ENCODE peak calls at places on chromosomes 2 and 18, in four cellular contexts. P is sigmoid colon, Y is right lobe of liver, E is upper lobe of left lung. X is an unnamed sample.

GRCh38 chr18:49015886-49016647 is 65.3 kb upstream of the SMAD7 start:
- DNase-seq in E (no peak), Y (peak), P (peak), X (peak)

GRCh38 chr2:234873828-234874173 is 78.0 kb upstream of the SH3BP4 start:
- DNase-seq in Y (no peak), E (no peak), P (peak), X (no peak)

GRCh38 chr2:2331905-2332280 is 818 bp upstream of the MYT1L start:
- DNase-seq in Y (no peak), E (no peak), P (no peak), X (no peak)

GRCh38 chr2:146541896-146542295 is 1302.9 kb upstream of the ACVR2A start:
- DNase-seq in P (no peak), E (no peak), Y (no peak), X (no peak)

GRCh38 chr2:147464737-147465437 is 379.9 kb upstream of the ACVR2A start:
- DNase-seq in P (no peak), Y (no peak), E (no peak), X (no peak)

GRCh38 chr2:160194946-160195345 is 5.1 kb downstream of the ITGB6 start:
- DNase-seq in Y (no peak), P (no peak), E (no peak), X (no peak)

GRCh38 chr2:156695020-156695419 is 258.8 kb downstream of the GPD2 start:
- DNase-seq in P (no peak), Y (no peak), E (no peak), X (no peak)

GRCh38 chr2:74925361-74925786 is 33.1 kb upstream of the POLE4 start:
- DNase-seq in E (no peak), P (no peak), Y (no peak), X (no peak)

GRCh38 chr2:226478121-226478809 is 321.4 kb downstream of the IRS1 start:
- DNase-seq in P (peak), Y (peak), E (no peak), X (peak)

GRCh38 chr2:131092409-131093065 is 723 bp downstream of the FAM168B start:
- DNase-seq in Y (peak), E (no peak), P (no peak), X (no peak)

GRCh38 chr2:13351068-13351467 is 634.3 kb downstream of the TRIB2 start:
- DNase-seq in Y (no peak), P (no peak), E (no peak), X (no peak)
- TF ChIP-seq CTCF in Y (no peak), P (no peak), E (no peak), X (no peak)

DNA sequence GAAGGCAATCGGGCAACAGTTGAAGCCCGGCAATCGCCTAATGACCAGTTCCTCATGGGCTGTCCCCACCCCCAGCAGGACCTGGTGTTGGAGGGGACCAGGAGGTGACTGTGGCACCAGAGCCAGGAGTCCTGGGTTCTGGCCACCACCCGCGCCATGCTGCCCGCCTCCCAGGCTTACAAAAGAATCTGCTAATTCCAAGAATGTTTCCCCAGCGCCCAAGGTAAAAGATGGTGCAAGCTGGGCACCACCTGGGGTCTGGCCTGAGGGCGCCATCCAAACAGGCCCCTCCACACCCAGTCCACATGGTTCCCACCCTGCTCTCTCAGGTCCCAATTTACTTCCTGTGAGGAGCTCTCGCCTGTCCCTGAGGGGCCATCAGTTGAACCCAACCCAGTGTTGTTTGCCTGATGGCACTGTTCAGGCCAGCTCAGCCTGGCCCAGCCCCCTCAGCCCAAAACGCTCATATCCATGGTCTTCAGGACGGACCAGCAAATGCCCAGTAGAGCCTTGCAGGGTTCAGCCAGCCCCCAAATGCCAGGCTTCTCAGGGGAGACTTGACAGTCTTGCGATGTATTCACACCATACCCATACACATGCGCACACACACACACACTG is 5.1 kb downstream of the SDC1 start:
- DNase-seq in P (no peak), Y (peak), E (no peak), X (no peak)
- H3K4me3 ChIP-seq in P (no peak), Y (peak), E (no peak), X (no peak)

GRCh38 chr2:20599861-20600461 is 50.9 kb downstream of the HS1BP3 start:
- DNase-seq in E (peak), Y (peak), P (peak), X (peak)

GRCh38 chr2:20596193-20596972 is 54.5 kb downstream of the HS1BP3 start:
- DNase-seq in E (peak), Y (peak), P (no peak), X (peak)

GRCh38 chr2:20596973-20597867 is 53.7 kb downstream of the HS1BP3 start:
- DNase-seq in Y (peak), E (peak), P (peak), X (peak)

GRCh38 chr2:20599001-20599600 is 51.8 kb downstream of the HS1BP3 start:
- DNase-seq in Y (peak), P (peak), E (peak), X (peak)

DNA sequence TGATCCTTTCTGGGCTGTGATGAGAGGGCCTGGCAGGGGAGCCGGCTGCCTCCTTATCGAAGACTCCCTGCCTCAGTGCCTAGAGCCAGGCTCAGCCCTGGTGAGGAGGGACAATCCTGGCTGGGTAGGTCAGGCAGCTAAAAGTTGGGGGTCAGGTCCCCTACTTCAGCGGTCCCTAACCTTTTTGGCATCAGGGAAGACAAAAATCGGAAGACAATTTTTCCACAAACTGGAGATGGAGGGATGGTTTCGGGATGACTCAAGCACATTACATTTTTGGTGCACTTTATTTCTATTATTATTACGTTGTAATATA is 53.1 kb downstream of the HS1BP3 start:
- DNase-seq in P (peak), E (peak), Y (peak), X (peak)
- H3K27ac ChIP-seq in P (peak), E (peak), Y (peak), X (peak)

DNA sequence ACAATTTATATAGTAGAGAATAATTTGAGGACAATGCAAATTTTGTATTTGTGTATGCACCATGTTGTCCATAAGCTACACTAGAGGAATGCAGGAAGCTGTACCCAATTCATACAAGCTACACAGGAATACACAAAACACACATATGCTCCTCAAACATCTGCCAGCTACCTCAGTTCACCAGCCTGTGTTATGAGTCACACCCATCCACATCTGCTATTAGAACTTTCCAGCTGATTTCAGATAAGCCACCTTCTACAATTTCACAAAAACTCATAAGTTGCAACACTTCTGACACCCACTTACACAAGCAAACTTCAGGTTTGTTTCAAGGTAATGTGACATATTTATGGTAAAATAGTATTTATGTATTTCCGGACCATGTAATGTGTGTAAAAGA is 438.9 kb downstream of the SATB2 start:
- DNase-seq in E (no peak), P (no peak), Y (no peak), X (no peak)
- TF ChIP-seq CTCF in E (no peak), P (no peak), Y (no peak), X (no peak)

GRCh38 chr2:169822785-169823392 is 1.8 kb downstream of the METTL5 start:
- DNase-seq in P (no peak), Y (no peak), E (no peak), X (no peak)
- H3K4me3 ChIP-seq in P (no peak), Y (no peak), E (no peak), X (peak)

GRCh38 chr2:128563348-128563687 is 244.7 kb upstream of the HS6ST1 start:
- DNase-seq in E (peak), Y (peak), P (peak), X (peak)

GRCh38 chr2:128564131-128564530 is 245.5 kb upstream of the HS6ST1 start:
- DNase-seq in Y (peak), E (no peak), P (no peak), X (no peak)

GRCh38 chr2:128560718-128561117 is 242.1 kb upstream of the HS6ST1 start:
- DNase-seq in Y (no peak), P (no peak), E (no peak), X (no peak)

GRCh38 chr2:128564551-128564950 is 245.9 kb upstream of the HS6ST1 start:
- DNase-seq in E (no peak), P (no peak), Y (peak), X (no peak)

DNA sequence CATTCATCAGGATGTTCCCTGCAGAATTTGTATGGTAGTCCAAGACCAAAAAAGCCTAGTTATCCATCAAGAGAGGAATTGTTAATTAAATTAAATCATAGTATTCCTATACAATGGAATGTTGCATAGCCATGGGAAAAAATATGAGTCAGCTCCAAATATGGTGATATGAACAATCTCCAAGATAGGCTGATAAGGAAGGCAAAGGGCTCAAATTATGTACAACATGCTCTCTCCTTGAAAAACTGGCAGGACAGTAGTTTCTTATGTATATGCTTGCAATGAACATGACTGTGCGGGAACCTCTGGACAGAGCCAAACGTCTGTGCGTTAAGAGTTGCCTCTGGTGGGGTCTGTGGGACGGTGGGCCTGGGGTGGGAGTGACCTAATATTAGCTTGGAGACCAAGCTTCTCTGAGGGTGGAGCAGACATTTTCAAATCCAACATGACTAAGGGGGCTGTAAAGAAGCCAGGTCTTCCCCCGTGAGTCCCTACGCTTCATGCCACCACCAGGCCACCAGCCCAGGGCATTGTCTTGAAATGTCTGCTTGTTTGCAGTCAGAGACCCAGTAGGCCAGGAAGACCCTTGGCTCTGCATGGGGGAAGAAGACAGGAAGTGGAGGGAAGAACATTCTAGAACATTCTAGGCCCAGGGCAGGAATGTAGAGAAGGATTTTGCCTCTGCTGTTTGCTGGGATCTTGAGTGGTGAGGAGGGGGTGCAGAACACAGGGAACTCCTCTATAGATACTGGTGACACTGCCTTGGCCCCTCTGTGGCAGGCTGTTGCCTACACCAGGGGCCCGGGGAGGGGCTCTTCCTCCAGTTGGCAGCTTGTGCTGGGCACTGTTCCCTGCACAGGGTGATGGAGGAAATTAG is 244.0 kb upstream of the HS6ST1 start:
- DNase-seq in Y (peak), E (no peak), P (no peak), X (no peak)
- H3K27ac ChIP-seq in Y (no peak), E (no peak), P (no peak), X (peak)

GRCh38 chr18:12703714-12704113 is 872 bp downstream of the PSMG2 start:
- DNase-seq in Y (no peak), E (no peak), P (no peak), X (no peak)

GRCh38 chr18:12699747-12700146 is 2.8 kb downstream of the CEP76 start:
- DNase-seq in P (no peak), Y (no peak), E (no peak), X (no peak)

GRCh38 chr18:12701161-12701560 is 1.4 kb downstream of the CEP76 start:
- DNase-seq in P (no peak), E (no peak), Y (no peak), X (no peak)

GRCh38 chr18:12702221-12703095 is at the start of the genes CEP76 and PSMG2:
- DNase-seq in Y (peak), P (peak), E (peak), X (peak)

GRCh38 chr18:12703096-12703567 is 290 bp downstream of the PSMG2 start:
- DNase-seq in E (no peak), P (no peak), Y (no peak), X (no peak)
- TF ChIP-seq CTCF in E (no peak), P (no peak), Y (no peak), X (no peak)

DNA sequence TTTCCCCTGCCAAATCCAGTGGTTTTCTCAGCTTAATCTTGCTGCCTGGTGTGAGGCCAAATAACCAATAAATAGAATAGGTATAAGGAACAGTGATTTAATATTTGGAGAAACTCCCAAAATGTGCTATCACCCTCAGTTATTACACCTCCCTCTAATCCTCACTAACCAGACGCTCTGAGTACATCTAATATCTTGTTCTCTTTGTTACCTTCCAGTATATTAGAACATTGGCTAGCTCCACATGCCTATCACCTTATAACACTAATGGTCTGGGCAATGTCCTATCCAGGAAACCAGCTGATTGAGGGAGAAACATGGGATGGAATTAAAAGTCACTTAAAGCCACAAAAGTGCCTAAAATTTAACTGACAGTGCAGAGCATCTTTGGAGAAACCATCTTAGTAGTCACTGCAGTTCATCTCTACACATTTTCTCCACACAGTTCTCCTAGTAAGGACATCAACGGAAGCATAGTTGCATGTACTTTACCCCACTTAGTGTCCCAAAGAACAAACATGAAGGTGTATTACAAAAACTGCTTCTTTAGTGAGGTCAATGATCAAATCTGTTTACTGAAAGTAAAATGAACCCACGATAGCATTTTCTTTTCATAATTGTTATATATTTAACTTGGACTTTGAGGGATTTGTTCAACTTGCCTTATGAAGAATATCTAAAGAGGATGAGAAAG is 54.6 kb downstream of the MBD2 start:
- DNase-seq in E (no peak), P (no peak), Y (no peak), X (no peak)
- H3K4me3 ChIP-seq in E (no peak), P (no peak), Y (no peak), X (no peak)

DNA sequence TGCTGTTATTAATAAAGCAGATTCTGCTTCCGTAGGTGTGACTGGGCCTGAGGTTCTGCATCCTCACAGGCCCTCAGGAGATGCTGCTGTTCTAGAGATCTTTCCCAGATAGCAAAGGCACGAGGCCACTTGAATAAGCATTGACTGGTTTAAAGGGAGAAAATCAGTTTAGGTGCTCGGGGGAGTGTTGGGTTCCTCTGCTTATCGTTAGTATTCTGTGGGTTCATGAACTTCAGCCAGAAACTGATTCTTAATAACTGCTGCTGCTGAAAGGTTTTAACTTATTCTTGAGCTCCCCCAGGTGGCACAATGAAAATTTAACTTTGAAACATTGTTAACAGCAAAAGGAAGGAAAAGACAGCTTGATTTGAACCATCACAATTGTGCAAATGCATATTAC is 56.9 kb downstream of the ITGA6 start:
- DNase-seq in P (no peak), E (no peak), Y (no peak), X (no peak)
- H3K27ac ChIP-seq in P (no peak), E (no peak), Y (no peak), X (no peak)

X was measured in coronary artery.